ENCODE peak calls at places on chromosomes 2 and 18, in six cellular contexts. B is T-helper 9 cell; A is activated CD4-positive, alpha-beta T cell treated with anti-CD3 and anti-CD28 coated beads for 36 hours; H is stromal cell of bone marrow; N is HuH-7.5; E is effector memory CD8-positive, alpha-beta T cell. K is an unnamed sample.

GRCh38 chr18:27249933-27250332 is 64.8 kb upstream of the CHST9 start:
- DNase-seq in A (no peak), B (no peak), H (no peak), N (no peak), E (no peak), K (no peak)

GRCh38 chr18:42426496-42427015 is 471.5 kb downstream of the PIK3C3 start:
- DNase-seq in B (no peak), A (no peak), E (no peak), H (peak), N (no peak), K (no peak)

GRCh38 chr2:132538331-132538855 is 121.8 kb downstream of the GPR39 start:
- DNase-seq in H (no peak), B (no peak), A (no peak), N (no peak), E (no peak), K (no peak)

GRCh38 chr2:23385748-23386421 is 906 bp downstream of the KLHL29 start:
- DNase-seq in A (peak), B (no peak), H (no peak), N (peak), E (no peak), K (no peak)

GRCh38 chr2:85307527-85307897 is 20.3 kb downstream of the TGOLN2 start:
- DNase-seq in A (no peak), H (no peak), B (no peak), E (no peak), N (no peak), K (no peak)

GRCh38 chr2:65919579-65920188 is 487.3 kb upstream of the SPRED2 start:
- DNase-seq in E (no peak), B (no peak), N (no peak), H (no peak), A (no peak), K (no peak)

GRCh38 chr2:235914756-235915155 is 253.4 kb downstream of the GBX2 start:
- DNase-seq in A (no peak), B (no peak), H (no peak), N (no peak), E (no peak), K (no peak)

GRCh38 chr2:45343618-45344017 is 267.4 kb downstream of the SRBD1 start:
- DNase-seq in E (no peak), N (no peak), A (no peak), B (no peak), H (no peak), K (no peak)

GRCh38 chr2:69774984-69775982 is 33.3 kb downstream of the ANXA4 start:
- DNase-seq in H (no peak), E (peak), A (peak), N (no peak), B (no peak), K (no peak)

GRCh38 chr2:166417669-166418068 is 41.9 kb upstream of the SCN9A start:
- DNase-seq in A (no peak), N (peak), E (no peak), B (no peak), H (peak), K (no peak)

GRCh38 chr18:24443870-24444269 is 16.6 kb upstream of the HRH4 start:
- DNase-seq in B (no peak), H (no peak), A (no peak), E (no peak), N (no peak), K (no peak)

GRCh38 chr2:157479081-157480027 is 35.5 kb upstream of the CYTIP start:
- DNase-seq in H (no peak), E (no peak), B (no peak), A (no peak), N (no peak), K (no peak)

GRCh38 chr2:160583162-160583522 is 89.5 kb upstream of the RBMS1 start:
- DNase-seq in N (no peak), A (no peak), E (no peak), H (peak), B (no peak), K (no peak)

GRCh38 chr2:237873961-237874551 is 14.6 kb downstream of the RAMP1 start:
- DNase-seq in A (no peak), H (no peak), E (no peak), B (no peak), N (no peak), K (no peak)

GRCh38 chr18:55627007-55627406 is 39.0 kb upstream of the TCF4 start:
- DNase-seq in N (no peak), B (no peak), E (no peak), A (no peak), H (no peak), K (no peak)

GRCh38 chr18:7221424-7222155 is 9.3 kb upstream of the LRRC30 start:
- DNase-seq in H (peak), N (no peak), A (peak), E (no peak), B (no peak), K (no peak)

GRCh38 chr2:46098606-46099005 is 198.6 kb upstream of the EPAS1 start:
- DNase-seq in A (peak), E (no peak), N (no peak), H (peak), B (no peak), K (peak)

GRCh38 chr2:72619622-72620021 is 206.2 kb downstream of the EXOC6B start:
- DNase-seq in E (no peak), B (no peak), N (no peak), H (no peak), A (no peak), K (no peak)